ENCODE peak calls at places on chromosomes 11 and 22, in eight cellular contexts. One of them, this sample, is unnamed.

GRCh38 chr11:3972431-3972830 is 117.0 kb downstream of the STIM1 start:
- DNase-seq in GM03348: no peak
- DNase-seq in RWPE1: no peak
- DNase-seq in iris pigment epithelial cell: no peak
- DNase-seq in activated naive CD4-positive, alpha-beta T cell: no peak
- DNase-seq in AG04450: no peak
- DNase-seq in stimulated activated CD4-positive, alpha-beta T cell treated with anti-CD3 and anti-CD28 coated beads, Interleukin-2, amount 100 ng/mL, for 48 hours: no peak
- DNase-seq in heart left ventricle: no peak
- DNase-seq in this sample: no peak

GRCh38 chr11:116312560-116313340 is 460.0 kb downstream of the BUD13 start:
- DNase-seq in iris pigment epithelial cell: peak
- DNase-seq in stimulated activated CD4-positive, alpha-beta T cell treated with anti-CD3 and anti-CD28 coated beads, Interleukin-2, amount 100 ng/mL, for 48 hours: no peak
- DNase-seq in RWPE1: peak
- DNase-seq in heart left ventricle: peak
- DNase-seq in activated naive CD4-positive, alpha-beta T cell: no peak
- DNase-seq in AG04450: no peak
- DNase-seq in GM03348: no peak
- DNase-seq in this sample: no peak

GRCh38 chr22:48555606-48556005 is 1272.1 kb downstream of the BRD1 start:
- DNase-seq in iris pigment epithelial cell: no peak
- DNase-seq in GM03348: no peak
- DNase-seq in heart left ventricle: no peak
- DNase-seq in AG04450: no peak
- DNase-seq in activated naive CD4-positive, alpha-beta T cell: no peak
- DNase-seq in RWPE1: no peak
- DNase-seq in stimulated activated CD4-positive, alpha-beta T cell treated with anti-CD3 and anti-CD28 coated beads, Interleukin-2, amount 100 ng/mL, for 48 hours: no peak
- DNase-seq in this sample: no peak

GRCh38 chr11:2207773-2208621 is 36.4 kb upstream of the TH start:
- DNase-seq in GM03348: no peak
- DNase-seq in RWPE1: no peak
- DNase-seq in AG04450: no peak
- DNase-seq in iris pigment epithelial cell: no peak
- DNase-seq in activated naive CD4-positive, alpha-beta T cell: no peak
- DNase-seq in heart left ventricle: peak
- DNase-seq in stimulated activated CD4-positive, alpha-beta T cell treated with anti-CD3 and anti-CD28 coated beads, Interleukin-2, amount 100 ng/mL, for 48 hours: no peak
- DNase-seq in this sample: no peak

GRCh38 chr22:50247748-50248147 is 2.9 kb upstream of the TUBGCP6 start:
- DNase-seq in GM03348: no peak
- DNase-seq in stimulated activated CD4-positive, alpha-beta T cell treated with anti-CD3 and anti-CD28 coated beads, Interleukin-2, amount 100 ng/mL, for 48 hours: no peak
- DNase-seq in iris pigment epithelial cell: peak
- DNase-seq in activated naive CD4-positive, alpha-beta T cell: no peak
- DNase-seq in AG04450: no peak
- DNase-seq in heart left ventricle: no peak
- DNase-seq in RWPE1: peak
- DNase-seq in this sample: no peak

GRCh38 chr11:35873721-35874120 is 70.1 kb upstream of the LDLRAD3 start:
- DNase-seq in activated naive CD4-positive, alpha-beta T cell: no peak
- DNase-seq in iris pigment epithelial cell: no peak
- DNase-seq in RWPE1: no peak
- DNase-seq in heart left ventricle: no peak
- DNase-seq in AG04450: no peak
- DNase-seq in GM03348: no peak
- DNase-seq in stimulated activated CD4-positive, alpha-beta T cell treated with anti-CD3 and anti-CD28 coated beads, Interleukin-2, amount 100 ng/mL, for 48 hours: no peak
- DNase-seq in this sample: no peak

GRCh38 chr11:30128269-30128932 is 102.4 kb upstream of the FSHB start:
- DNase-seq in AG04450: peak
- DNase-seq in GM03348: peak
- DNase-seq in iris pigment epithelial cell: peak
- DNase-seq in heart left ventricle: no peak
- DNase-seq in activated naive CD4-positive, alpha-beta T cell: no peak
- DNase-seq in stimulated activated CD4-positive, alpha-beta T cell treated with anti-CD3 and anti-CD28 coated beads, Interleukin-2, amount 100 ng/mL, for 48 hours: no peak
- DNase-seq in RWPE1: peak
- DNase-seq in this sample: no peak

GRCh38 chr22:44026630-44027511 is 2.8 kb downstream of the PARVB start:
- DNase-seq in RWPE1: no peak
- DNase-seq in activated naive CD4-positive, alpha-beta T cell: no peak
- DNase-seq in heart left ventricle: peak
- DNase-seq in iris pigment epithelial cell: peak
- DNase-seq in AG04450: no peak
- DNase-seq in GM03348: peak
- DNase-seq in stimulated activated CD4-positive, alpha-beta T cell treated with anti-CD3 and anti-CD28 coated beads, Interleukin-2, amount 100 ng/mL, for 48 hours: peak
- DNase-seq in this sample: peak

GRCh38 chr11:107493117-107493516 is 35.5 kb upstream of the CWF19L2 start:
- DNase-seq in GM03348: peak
- DNase-seq in activated naive CD4-positive, alpha-beta T cell: no peak
- DNase-seq in stimulated activated CD4-positive, alpha-beta T cell treated with anti-CD3 and anti-CD28 coated beads, Interleukin-2, amount 100 ng/mL, for 48 hours: no peak
- DNase-seq in iris pigment epithelial cell: peak
- DNase-seq in heart left ventricle: no peak
- DNase-seq in RWPE1: peak
- DNase-seq in AG04450: peak
- DNase-seq in this sample: no peak

GRCh38 chr11:11963842-11964773 is 44.3 kb downstream of the DKK3 start:
- DNase-seq in AG04450: no peak
- DNase-seq in stimulated activated CD4-positive, alpha-beta T cell treated with anti-CD3 and anti-CD28 coated beads, Interleukin-2, amount 100 ng/mL, for 48 hours: no peak
- DNase-seq in RWPE1: no peak
- DNase-seq in GM03348: no peak
- DNase-seq in iris pigment epithelial cell: no peak
- DNase-seq in heart left ventricle: no peak
- DNase-seq in activated naive CD4-positive, alpha-beta T cell: no peak
- DNase-seq in this sample: no peak

GRCh38 chr11:134751161-134751560 is 339.1 kb upstream of the B3GAT1 start:
- DNase-seq in activated naive CD4-positive, alpha-beta T cell: no peak
- DNase-seq in GM03348: no peak
- DNase-seq in heart left ventricle: peak
- DNase-seq in iris pigment epithelial cell: no peak
- DNase-seq in stimulated activated CD4-positive, alpha-beta T cell treated with anti-CD3 and anti-CD28 coated beads, Interleukin-2, amount 100 ng/mL, for 48 hours: no peak
- DNase-seq in AG04450: no peak
- DNase-seq in RWPE1: no peak
- DNase-seq in this sample: no peak

GRCh38 chr11:58494096-58494495 is 13.8 kb downstream of the OR5B21 start:
- DNase-seq in RWPE1: no peak
- DNase-seq in activated naive CD4-positive, alpha-beta T cell: no peak
- DNase-seq in iris pigment epithelial cell: peak
- DNase-seq in GM03348: peak
- DNase-seq in heart left ventricle: no peak
- DNase-seq in AG04450: no peak
- DNase-seq in stimulated activated CD4-positive, alpha-beta T cell treated with anti-CD3 and anti-CD28 coated beads, Interleukin-2, amount 100 ng/mL, for 48 hours: no peak
- DNase-seq in this sample: no peak

This sample was measured in KG1.